ENCODE peak calls at places on chromosomes 6 and 20, in four cellular contexts. One of them, this sample, is unnamed.

GRCh38 chr6:114342086-114342825 is 567 bp downstream of the HS3ST5 start:
- DNase-seq in lower leg skin: no peak
- DNase-seq in sciatic nerve: no peak
- DNase-seq in anterior cingulate cortex: no peak
- DNase-seq in this sample: no peak

GRCh38 chr6:166567107-166567506 is 19.4 kb downstream of the RAMACL start:
- DNase-seq in sciatic nerve: no peak
- DNase-seq in anterior cingulate cortex: no peak
- DNase-seq in lower leg skin: peak; percentile 68
- DNase-seq in this sample: no peak

GRCh38 chr6:169832247-169832948 is 81.0 kb downstream of the ERMARD start:
- DNase-seq in lower leg skin: no peak
- DNase-seq in sciatic nerve: no peak
- DNase-seq in anterior cingulate cortex: no peak
- DNase-seq in this sample: no peak

GRCh38 chr6:28496099-28496779 is 19.4 kb downstream of the GPX6 start:
- DNase-seq in sciatic nerve: no peak
- DNase-seq in anterior cingulate cortex: no peak
- DNase-seq in lower leg skin: no peak
- DNase-seq in this sample: no peak

GRCh38 chr20:9792674-9793073 is 46.2 kb downstream of the PAK5 start:
- DNase-seq in lower leg skin: no peak
- DNase-seq in anterior cingulate cortex: no peak
- DNase-seq in sciatic nerve: no peak
- DNase-seq in this sample: no peak

GRCh38 chr20:49115565-49115964 is 69.5 kb downstream of the CSE1L start:
- DNase-seq in lower leg skin: no peak
- DNase-seq in sciatic nerve: no peak
- DNase-seq in anterior cingulate cortex: no peak
- DNase-seq in this sample: no peak

GRCh38 chr6:26173836-26174144 is 86.6 kb downstream of the HFE start:
- DNase-seq in lower leg skin: no peak
- DNase-seq in anterior cingulate cortex: no peak
- DNase-seq in sciatic nerve: no peak
- DNase-seq in this sample: no peak

GRCh38 chr20:63241272-63241671 is 5.6 kb downstream of the BIRC7 start:
- DNase-seq in anterior cingulate cortex: no peak
- DNase-seq in lower leg skin: no peak
- DNase-seq in sciatic nerve: no peak
- DNase-seq in this sample: no peak

GRCh38 chr6:160428069-160428430 is 79.9 kb downstream of the SLC22A3 start:
- DNase-seq in anterior cingulate cortex: no peak
- DNase-seq in lower leg skin: no peak
- DNase-seq in sciatic nerve: peak; percentile 83
- DNase-seq in this sample: no peak

GRCh38 chr6:119096683-119097310 is 18.3 kb upstream of the FAM184A start:
- DNase-seq in anterior cingulate cortex: no peak
- DNase-seq in sciatic nerve: peak; percentile 91
- DNase-seq in lower leg skin: peak; percentile 82
- DNase-seq in this sample: no peak

GRCh38 chr6:14732226-14732844 is 513.5 kb upstream of the JARID2 start:
- DNase-seq in sciatic nerve: no peak
- DNase-seq in anterior cingulate cortex: no peak
- DNase-seq in lower leg skin: no peak
- DNase-seq in this sample: no peak

GRCh38 chr20:63586797-63587196 is 12.8 kb upstream of the HELZ2 start:
- DNase-seq in sciatic nerve: no peak
- DNase-seq in anterior cingulate cortex: no peak
- DNase-seq in lower leg skin: no peak
- DNase-seq in this sample: no peak

This sample was measured in K562.